ENCODE peak calls at places on chromosomes 2 and 18, in four cellular contexts. A, W, Y and S are unnamed samples.

GRCh38 chr18:53457068-53457467 is 767.4 kb downstream of the MBD2 start:
- DNase-seq in W (no peak), Y (no peak), A (no peak), S (no peak)

GRCh38 chr18:3012306-3012919 is 531 bp downstream of the LPIN2 start:
- DNase-seq in A (no peak), Y (peak; percentile 54), W (peak; percentile 53), S (no peak)

GRCh38 chr18:50620319-50620718 is 60.4 kb downstream of the MAPK4 start:
- DNase-seq in A (no peak), Y (no peak), W (no peak), S (no peak)

GRCh38 chr2:241136661-241137260 is 12.5 kb downstream of the PASK start:
- DNase-seq in A (no peak), W (no peak), Y (no peak), S (no peak)

GRCh38 chr2:237645261-237645660 is 17.9 kb downstream of the LRRFIP1 start:
- DNase-seq in Y (no peak), A (no peak), W (no peak), S (no peak)

GRCh38 chr2:217606296-217606695 is 396.5 kb downstream of the TNS1 start:
- DNase-seq in Y (no peak), A (no peak), W (no peak), S (no peak)

GRCh38 chr18:43279015-43279758 is 1.9 kb upstream of the SYT4 start:
- DNase-seq in Y (no peak), A (no peak), W (no peak), S (no peak)

GRCh38 chr2:160324917-160325316 is 124.8 kb upstream of the ITGB6 start:
- DNase-seq in A (no peak), W (no peak), Y (no peak), S (no peak)

GRCh38 chr2:31937741-31938140 is 73.1 kb downstream of the MEMO1 start:
- DNase-seq in Y (no peak), A (no peak), W (no peak), S (no peak)

GRCh38 chr2:48170281-48170680 is 264.0 kb upstream of the FBXO11 start:
- DNase-seq in W (no peak), A (peak; percentile 21), Y (no peak), S (no peak)

GRCh38 chr18:48932822-48933510 is 17.8 kb downstream of the SMAD7 start:
- DNase-seq in Y (peak; percentile 29), A (no peak), W (peak; percentile 28), S (no peak)

GRCh38 chr2:202460119-202460518 is 84.0 kb downstream of the BMPR2 start:
- DNase-seq in Y (no peak), W (no peak), A (no peak), S (no peak)

GRCh38 chr2:101741775-101742520 is 44.4 kb downstream of the MAP4K4 start:
- DNase-seq in A (no peak), Y (peak; percentile 68), W (peak; percentile 33), S (no peak)

GRCh38 chr2:204362603-204363002 is 182.7 kb upstream of the PARD3B start:
- DNase-seq in A (no peak), Y (no peak), W (no peak), S (no peak)

GRCh38 chr2:204364860-204365530 is 180.3 kb upstream of the PARD3B start:
- DNase-seq in W (no peak), A (no peak), Y (no peak), S (no peak)

GRCh38 chr2:204360218-204361007 is 184.9 kb upstream of the PARD3B start:
- DNase-seq in Y (no peak), A (no peak), W (peak; percentile 22), S (no peak)

GRCh38 chr2:204363513-204363912 is 181.8 kb upstream of the PARD3B start:
- DNase-seq in W (no peak), A (no peak), Y (no peak), S (no peak)

DNA sequence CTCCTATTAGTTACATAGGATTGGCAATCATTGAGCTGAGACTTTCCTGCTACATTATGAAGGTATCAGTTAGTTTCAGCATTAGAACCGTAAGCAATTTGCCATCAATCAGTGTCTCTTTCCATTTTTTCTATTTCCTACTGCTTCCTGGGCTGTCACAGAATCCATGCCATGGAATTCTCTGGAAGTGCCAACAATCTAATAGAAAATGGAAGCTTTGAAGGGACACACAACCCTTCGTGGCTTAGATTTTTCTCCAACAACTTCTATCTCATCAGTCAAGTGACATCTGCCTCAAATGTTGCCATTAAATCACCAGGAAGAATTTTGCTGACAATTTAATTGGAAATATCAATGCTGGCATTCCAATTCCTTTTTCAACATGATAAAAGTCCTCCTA is 183.5 kb upstream of the PARD3B start:
- DNase-seq in A (no peak), Y (no peak), W (no peak), S (no peak)
- TF ChIP-seq CTCF in A (no peak), Y (no peak), W (no peak), S (no peak)

GRCh38 chr2:146523218-146523617 is 1321.6 kb upstream of the ACVR2A start:
- DNase-seq in W (no peak), Y (peak; percentile 16), A (no peak), S (no peak)
- TF ChIP-seq CTCF in W (no peak), Y (no peak), A (no peak), S (peak; percentile 66)

DNA sequence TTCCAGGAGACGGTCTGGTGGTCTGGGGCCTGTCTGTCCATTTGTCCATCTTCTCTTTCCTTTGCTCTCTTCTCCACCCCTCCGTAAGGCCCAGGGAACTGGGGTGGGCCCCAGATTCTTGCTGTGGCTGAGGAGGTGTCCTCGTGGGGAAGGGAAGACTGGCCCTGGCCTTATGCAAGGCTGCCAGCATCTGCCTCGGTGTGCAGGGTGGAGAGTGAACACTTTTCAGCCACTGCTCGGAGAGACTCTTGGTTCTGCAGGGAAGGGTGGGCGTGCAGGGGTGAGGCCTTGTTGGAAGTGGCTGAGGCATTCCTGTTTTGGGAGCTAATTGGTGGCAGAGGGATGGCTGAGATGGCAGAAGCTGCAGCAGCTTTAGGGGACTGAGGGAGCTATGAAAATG is 23.0 kb downstream of the EMX1 start:
- DNase-seq in Y (no peak), W (no peak), A (no peak), S (no peak)
- TF ChIP-seq CTCF in Y (no peak), W (no peak), A (no peak), S (no peak)

DNA sequence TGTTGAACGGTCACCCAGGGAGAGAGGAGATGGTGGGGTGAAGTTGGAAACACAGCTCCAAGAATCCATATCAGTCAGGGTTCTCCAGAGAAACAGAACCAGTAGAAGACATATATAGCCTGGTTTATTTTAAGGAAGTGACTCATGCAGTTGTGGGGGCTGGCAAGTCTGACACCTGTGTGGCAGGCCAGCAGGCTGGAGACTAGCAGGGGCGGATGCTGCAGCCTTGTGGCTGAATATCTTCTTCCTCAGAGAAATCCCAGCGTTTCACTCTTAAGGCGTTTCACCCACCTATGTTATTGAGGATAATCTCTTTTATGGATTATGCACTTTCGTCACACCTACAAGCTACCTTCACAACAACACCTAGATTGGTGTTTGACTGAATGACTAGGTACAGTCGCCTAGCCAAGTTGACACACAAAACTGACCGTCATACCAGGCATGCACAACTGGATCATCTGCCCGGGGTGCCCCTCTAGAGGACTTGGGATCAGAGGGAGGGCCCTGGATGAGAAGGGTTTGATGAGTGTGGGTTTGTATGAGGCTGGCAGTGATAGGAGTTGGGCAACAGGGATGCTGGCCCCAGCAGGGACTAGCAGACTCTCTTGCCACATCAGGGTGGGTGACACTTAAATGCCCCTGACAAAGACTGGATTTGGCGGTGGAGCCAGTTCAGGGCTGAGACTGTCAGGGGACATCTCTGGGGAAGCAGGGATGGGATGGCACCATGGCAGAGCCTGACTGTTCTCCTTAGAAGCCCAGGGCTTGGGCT is 23.4 kb downstream of the MROH2A start:
- DNase-seq in A (no peak), W (no peak), Y (no peak), S (no peak)
- TF ChIP-seq CTCF in A (no peak), W (no peak), Y (no peak), S (no peak)

DNA sequence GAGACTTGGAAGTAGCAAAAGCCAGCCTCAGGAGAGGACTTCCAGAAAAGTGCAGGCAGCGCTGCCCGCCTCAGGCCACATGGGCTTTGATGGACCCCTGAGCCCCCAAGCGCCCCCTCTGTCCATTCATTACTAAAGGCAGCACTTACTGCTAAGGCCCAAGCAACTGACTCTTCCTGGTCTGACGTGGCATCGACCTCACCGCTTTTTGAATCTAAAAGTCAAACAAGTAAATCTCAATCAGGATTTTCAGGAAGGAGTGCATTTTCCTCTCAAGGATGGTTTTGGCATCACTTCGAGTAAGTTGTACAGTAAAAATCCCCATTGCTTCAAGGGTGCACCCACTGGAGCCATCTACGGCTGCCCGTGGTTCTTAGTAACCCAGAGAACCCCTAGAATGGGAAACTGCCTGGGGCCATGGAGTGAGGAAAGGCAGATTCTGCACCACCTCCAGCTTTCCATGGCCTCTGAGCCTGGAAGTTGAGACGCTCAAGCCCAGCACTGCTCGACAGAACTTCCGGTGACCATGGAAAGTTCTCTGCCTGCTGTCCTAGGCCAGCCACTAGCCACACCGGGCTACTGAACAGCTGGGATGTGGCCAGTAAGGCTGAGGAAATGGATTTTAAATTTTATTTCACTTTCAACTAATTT is 7.0 kb downstream of the HJURP start:
- DNase-seq in Y (no peak), W (no peak), A (no peak), S (no peak)
- TF ChIP-seq CTCF in Y (no peak), W (no peak), A (no peak), S (no peak)

GRCh38 chr2:10026940-10027569 is 16.3 kb upstream of the KLF11 start:
- DNase-seq in W (no peak), Y (no peak), A (no peak), S (no peak)

GRCh38 chr2:10027931-10028330 is 15.4 kb upstream of the KLF11 start:
- DNase-seq in W (no peak), A (no peak), Y (no peak), S (no peak)

GRCh38 chr2:10028988-10029874 is 14.1 kb upstream of the KLF11 start:
- DNase-seq in Y (peak; percentile 19), W (no peak), A (no peak), S (no peak)

GRCh38 chr2:10029875-10030223 is 13.5 kb upstream of the KLF11 start:
- DNase-seq in W (no peak), Y (no peak), A (no peak), S (no peak)

DNA sequence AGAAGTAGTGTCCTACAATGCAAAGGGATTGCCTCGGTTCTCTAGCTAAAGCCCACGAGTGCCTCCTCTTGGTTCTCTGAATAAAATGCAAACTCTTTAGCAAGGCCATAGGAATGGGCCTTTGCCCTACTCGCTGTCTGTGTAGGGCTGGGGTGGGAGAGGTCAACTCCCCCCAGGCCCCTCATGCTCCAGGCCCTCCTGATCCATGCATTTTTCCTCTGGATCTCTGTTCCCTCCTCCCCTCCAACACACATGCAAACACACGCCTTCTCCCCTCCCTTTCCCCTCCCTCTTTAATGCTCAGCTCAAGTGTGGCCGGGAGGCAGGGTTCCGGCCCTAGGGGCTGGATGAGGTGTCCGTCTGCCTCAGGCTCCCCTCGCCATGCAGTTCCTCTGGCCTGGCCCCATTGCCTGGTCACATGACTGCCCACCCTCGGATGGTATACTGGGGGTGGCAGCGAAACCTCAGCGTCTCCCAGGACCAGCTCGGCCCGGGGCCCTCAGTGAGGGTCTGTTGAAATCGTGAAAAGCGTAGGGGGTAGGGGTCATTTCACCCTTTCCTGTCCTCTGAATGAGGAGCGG is 14.9 kb upstream of the KLF11 start:
- DNase-seq in W (no peak), A (no peak), Y (no peak), S (no peak)
- TF ChIP-seq CTCF in W (no peak), A (peak; percentile 12), Y (no peak), S (no peak)

GRCh38 chr2:168293766-168294165 is 46.4 kb upstream of the STK39 start:
- DNase-seq in Y (no peak), A (no peak), W (no peak), S (no peak)

GRCh38 chr2:168294409-168294808 is 47.0 kb upstream of the STK39 start:
- DNase-seq in A (no peak), Y (no peak), W (no peak), S (no peak)

GRCh38 chr2:168286535-168286934 is 39.1 kb upstream of the STK39 start:
- DNase-seq in Y (no peak), W (no peak), A (no peak), S (no peak)

GRCh38 chr2:168289880-168290279 is 42.5 kb upstream of the STK39 start:
- DNase-seq in Y (no peak), A (no peak), W (no peak), S (no peak)

GRCh38 chr2:168290391-168290790 is 43.0 kb upstream of the STK39 start:
- DNase-seq in A (no peak), W (no peak), Y (no peak), S (no peak)
- TF ChIP-seq CTCF in A (no peak), W (no peak), Y (no peak), S (no peak)